ENCODE peak calls at places on chromosomes 6 and 20, in seven cellular contexts. L is stimulated activated CD8-positive, alpha-beta memory T cell treated with anti-CD3 and anti-CD28 coated beads, Interleukin-7, amount 100 ng/mL, for 24 hours; O is GM23248; S is activated CD8-positive, alpha-beta memory T cell treated with anti-CD3 and anti-CD28 coated beads, Interleukin-2, amount 50 U/mL, for 48 hours; H is NT2/D1; D is fibroblast of lung; E is H54. M is an unnamed sample.

GRCh38 chr6:99219788-99220187 is 129.7 kb downstream of the FAXC start:
- DNase-seq in L (no peak), O (no peak), S (no peak), H (no peak), D (no peak), E (peak), M (peak)

GRCh38 chr6:158611600-158612041 is 32.9 kb downstream of the DYNLT1 start:
- DNase-seq in L (no peak), O (no peak), S (peak), H (peak), D (no peak), E (no peak), M (no peak)

GRCh38 chr6:157770946-157771345 is 52.1 kb upstream of the SNX9 start:
- DNase-seq in L (no peak), O (peak), S (no peak), H (no peak), D (peak), E (no peak), M (peak)

GRCh38 chr20:50036703-50037102 is 53.9 kb downstream of the SNAI1 start:
- DNase-seq in L (no peak), O (no peak), S (no peak), H (no peak), D (no peak), E (no peak), M (no peak)

GRCh38 chr20:43191946-43192847 is 2.5 kb upstream of the PTPRT start:
- DNase-seq in L (no peak), O (peak), S (peak), H (peak), D (no peak), E (peak), M (peak)

GRCh38 chr6:105799051-105799450 is 287.1 kb upstream of the PRDM1 start:
- DNase-seq in L (no peak), O (peak), S (no peak), H (no peak), D (peak), E (no peak), M (no peak)

GRCh38 chr6:99276747-99277146 is 72.7 kb downstream of the FAXC start:
- DNase-seq in L (no peak), O (peak), S (no peak), H (no peak), D (no peak), E (no peak), M (peak)

GRCh38 chr20:40600441-40601235 is 88.4 kb downstream of the MAFB start:
- DNase-seq in L (no peak), O (peak), S (no peak), H (no peak), D (no peak), E (no peak), M (peak)

GRCh38 chr20:19947611-19948264 is 69.4 kb upstream of the NAA20 start:
- DNase-seq in L (no peak), O (peak), S (no peak), H (no peak), D (peak), E (peak), M (peak)

GRCh38 chr6:143061597-143062385 is 1.1 kb downstream of the AIG1 start:
- DNase-seq in L (no peak), O (peak), S (no peak), H (no peak), D (no peak), E (no peak), M (no peak)

GRCh38 chr6:4274382-4275082 is 139.2 kb upstream of the ECI2 start:
- DNase-seq in L (no peak), O (peak), S (no peak), H (no peak), D (no peak), E (no peak), M (peak)

GRCh38 chr6:34934516-34934915 is 45.5 kb downstream of the ANKS1A start:
- DNase-seq in L (no peak), O (no peak), S (no peak), H (no peak), D (peak), E (no peak), M (no peak)

GRCh38 chr6:28609672-28610071 is 84.0 kb downstream of the GPX5 start:
- DNase-seq in L (no peak), O (no peak), S (no peak), H (no peak), D (no peak), E (no peak), M (no peak)

M was measured in HT1080.